ENCODE peak calls at places on chromosome 1, in nine cellular contexts. X is H54; C is skeletal muscle cell; T is NCI-H446; M is stimulated activated effector memory CD8-positive, alpha-beta T cell treated with anti-CD3 and anti-CD28 coated beads, Interleukin-12 subunit alpha, Interleukin-12 subunit beta, amount 100 ng/mL, for 72 hours; U is stimulated activated CD4-positive, alpha-beta T cell treated with anti-CD3 and anti-CD28 coated beads, Interleukin-12 subunit alpha, Interleukin-12 subunit beta, amount 100 ng/mL, for 4 hours; J is astrocyte of the spinal cord; O is NCI-H1105; V is heart right ventricle. N is an unnamed sample.

GRCh38 chr1:29631361-29631760 is 395.0 kb downstream of the PTPRU start:
- DNase-seq in X (no peak), C (no peak), T (no peak), M (no peak), U (no peak), J (no peak), O (no peak), V (no peak), N (peak)

GRCh38 chr1:30697977-30698376 is 25.4 kb downstream of the MATN1 start:
- DNase-seq in X (peak), C (no peak), T (no peak), M (no peak), U (no peak), J (no peak), O (no peak), V (no peak), N (peak)

GRCh38 chr1:157969693-157970485 is 23.6 kb upstream of the KIRREL1 start:
- DNase-seq in X (peak), C (peak), T (peak), M (no peak), U (no peak), J (peak), O (no peak), V (no peak), N (peak)

GRCh38 chr1:169809370-169810095 is 14.8 kb upstream of the METTL18 start:
- DNase-seq in X (peak), C (no peak), T (peak), M (no peak), U (peak), J (peak), O (peak), V (no peak), N (peak)

GRCh38 chr1:91124290-91124975 is 102.6 kb upstream of the ZNF644 start:
- DNase-seq in X (no peak), C (no peak), T (no peak), M (peak), U (no peak), J (no peak), O (no peak), V (no peak), N (no peak)

GRCh38 chr1:165443539-165444289 is 1.2 kb downstream of the RXRG start:
- DNase-seq in X (no peak), C (no peak), T (no peak), M (no peak), U (no peak), J (no peak), O (no peak), V (peak), N (no peak)

GRCh38 chr1:6427445-6428390 is 3.1 kb downstream of the ESPN start:
- DNase-seq in X (no peak), C (no peak), T (no peak), M (no peak), U (no peak), J (no peak), O (no peak), V (no peak), N (no peak)

GRCh38 chr1:232213928-232214327 is 416.0 kb downstream of the SIPA1L2 start:
- DNase-seq in X (no peak), C (no peak), T (no peak), M (no peak), U (no peak), J (no peak), O (no peak), V (no peak), N (no peak)

GRCh38 chr1:172815740-172816139 is 156.8 kb downstream of the FASLG start:
- DNase-seq in X (no peak), C (no peak), T (no peak), M (no peak), U (no peak), J (no peak), O (no peak), V (no peak), N (peak)